ENCODE peak calls at places on chromosomes 16 and 17, in five cellular contexts. One of them, this sample, is unnamed.

GRCh38 chr16:88810166-88810867 is 1.4 kb downstream of the APRT start:
- DNase-seq in astrocyte of the spinal cord: no peak
- DNase-seq in WTC11: no peak
- DNase-seq in nephron progenitor cell: no peak
- DNase-seq in sigmoid colon: no peak
- DNase-seq in this sample: no peak

GRCh38 chr16:67528222-67528869 is at the start of gene RIPOR1:
- DNase-seq in WTC11: peak
- DNase-seq in sigmoid colon: peak
- DNase-seq in astrocyte of the spinal cord: no peak
- DNase-seq in nephron progenitor cell: peak
- DNase-seq in this sample: peak

GRCh38 chr17:61132524-61133025 is 267.1 kb upstream of the TBX2 start:
- DNase-seq in sigmoid colon: no peak
- DNase-seq in nephron progenitor cell: peak
- DNase-seq in WTC11: no peak
- DNase-seq in astrocyte of the spinal cord: no peak
- DNase-seq in this sample: no peak

GRCh38 chr16:57039148-57039812 is 49.9 kb downstream of the NLRC5 start:
- DNase-seq in nephron progenitor cell: no peak
- DNase-seq in sigmoid colon: no peak
- DNase-seq in astrocyte of the spinal cord: peak
- DNase-seq in WTC11: no peak
- DNase-seq in this sample: no peak

GRCh38 chr17:68198931-68199836 is 48.7 kb upstream of the AMZ2 start:
- DNase-seq in astrocyte of the spinal cord: peak
- DNase-seq in WTC11: peak
- DNase-seq in sigmoid colon: no peak
- DNase-seq in nephron progenitor cell: peak
- DNase-seq in this sample: no peak

GRCh38 chr17:68383443-68384321 is 73.6 kb downstream of the WIPI1 start:
- DNase-seq in WTC11: no peak
- DNase-seq in sigmoid colon: peak
- DNase-seq in nephron progenitor cell: no peak
- DNase-seq in astrocyte of the spinal cord: peak
- DNase-seq in this sample: no peak

GRCh38 chr17:32852811-32853210 is 24.1 kb downstream of the MYO1D start:
- DNase-seq in nephron progenitor cell: no peak
- DNase-seq in WTC11: no peak
- DNase-seq in astrocyte of the spinal cord: no peak
- DNase-seq in sigmoid colon: no peak
- DNase-seq in this sample: no peak

GRCh38 chr17:64212122-64212521 is 50.9 kb downstream of the TEX2 start:
- DNase-seq in astrocyte of the spinal cord: peak
- DNase-seq in WTC11: no peak
- DNase-seq in sigmoid colon: no peak
- DNase-seq in nephron progenitor cell: no peak
- DNase-seq in this sample: no peak

GRCh38 chr17:75405365-75406221 is at the start of gene GRB2:
- DNase-seq in WTC11: peak
- DNase-seq in sigmoid colon: peak
- DNase-seq in nephron progenitor cell: peak
- DNase-seq in astrocyte of the spinal cord: peak
- DNase-seq in this sample: peak

GRCh38 chr17:45131616-45132301 is 556 bp downstream of the PLCD3 start:
- DNase-seq in WTC11: peak
- DNase-seq in astrocyte of the spinal cord: no peak
- DNase-seq in nephron progenitor cell: peak
- DNase-seq in sigmoid colon: peak
- DNase-seq in this sample: peak

GRCh38 chr17:8284126-8284525 is 4.3 kb upstream of the RANGRF start:
- DNase-seq in WTC11: no peak
- DNase-seq in sigmoid colon: no peak
- DNase-seq in astrocyte of the spinal cord: no peak
- DNase-seq in nephron progenitor cell: no peak
- DNase-seq in this sample: no peak

GRCh38 chr16:47711809-47712208 is 250.7 kb downstream of the PHKB start:
- DNase-seq in sigmoid colon: no peak
- DNase-seq in nephron progenitor cell: no peak
- DNase-seq in WTC11: no peak
- DNase-seq in astrocyte of the spinal cord: no peak
- DNase-seq in this sample: no peak

GRCh38 chr17:82076785-82077591 is 11.4 kb upstream of the DUS1L start:
- DNase-seq in WTC11: no peak
- DNase-seq in astrocyte of the spinal cord: no peak
- DNase-seq in nephron progenitor cell: peak
- DNase-seq in sigmoid colon: no peak
- DNase-seq in this sample: no peak

GRCh38 chr17:43830510-43831145 is 2.3 kb downstream of the MPP3 start:
- DNase-seq in nephron progenitor cell: no peak
- DNase-seq in WTC11: no peak
- DNase-seq in astrocyte of the spinal cord: no peak
- DNase-seq in sigmoid colon: no peak
- DNase-seq in this sample: no peak

GRCh38 chr16:23124315-23124714 is 24.9 kb downstream of the USP31 start:
- DNase-seq in nephron progenitor cell: no peak
- DNase-seq in sigmoid colon: peak
- DNase-seq in WTC11: no peak
- DNase-seq in astrocyte of the spinal cord: peak
- DNase-seq in this sample: no peak

GRCh38 chr16:3841729-3842508 is 38.6 kb downstream of the CREBBP start:
- DNase-seq in astrocyte of the spinal cord: no peak
- DNase-seq in nephron progenitor cell: no peak
- DNase-seq in sigmoid colon: no peak
- DNase-seq in WTC11: no peak
- DNase-seq in this sample: no peak

GRCh38 chr16:3837851-3838564 is 42.5 kb downstream of the CREBBP start:
- DNase-seq in nephron progenitor cell: no peak
- DNase-seq in astrocyte of the spinal cord: no peak
- DNase-seq in sigmoid colon: no peak
- DNase-seq in WTC11: no peak
- DNase-seq in this sample: no peak

GRCh38 chr16:3838600-3839401 is 41.7 kb downstream of the CREBBP start:
- DNase-seq in astrocyte of the spinal cord: no peak
- DNase-seq in WTC11: no peak
- DNase-seq in nephron progenitor cell: no peak
- DNase-seq in sigmoid colon: no peak
- DNase-seq in this sample: no peak

GRCh38 chr16:3836641-3837040 is 43.9 kb downstream of the CREBBP start:
- DNase-seq in WTC11: no peak
- DNase-seq in sigmoid colon: no peak
- DNase-seq in nephron progenitor cell: no peak
- DNase-seq in astrocyte of the spinal cord: no peak
- DNase-seq in this sample: no peak

GRCh38 chr16:3839402-3840184 is 40.9 kb downstream of the CREBBP start:
- DNase-seq in WTC11: no peak
- DNase-seq in astrocyte of the spinal cord: no peak
- DNase-seq in nephron progenitor cell: no peak
- DNase-seq in sigmoid colon: no peak
- DNase-seq in this sample: no peak
- TF ChIP-seq CTCF in WTC11: no peak
- TF ChIP-seq CTCF in astrocyte of the spinal cord: no peak
- TF ChIP-seq CTCF in nephron progenitor cell: no peak
- TF ChIP-seq CTCF in sigmoid colon: no peak
- TF ChIP-seq CTCF in this sample: no peak

GRCh38 chr17:50364715-50365114 is 8.3 kb downstream of the MRPL27 start:
- DNase-seq in WTC11: no peak
- DNase-seq in sigmoid colon: peak
- DNase-seq in nephron progenitor cell: peak
- DNase-seq in astrocyte of the spinal cord: peak
- DNase-seq in this sample: no peak
- TF ChIP-seq CTCF in WTC11: no peak
- TF ChIP-seq CTCF in sigmoid colon: no peak
- TF ChIP-seq CTCF in nephron progenitor cell: no peak
- TF ChIP-seq CTCF in astrocyte of the spinal cord: peak
- TF ChIP-seq CTCF in this sample: no peak

DNA sequence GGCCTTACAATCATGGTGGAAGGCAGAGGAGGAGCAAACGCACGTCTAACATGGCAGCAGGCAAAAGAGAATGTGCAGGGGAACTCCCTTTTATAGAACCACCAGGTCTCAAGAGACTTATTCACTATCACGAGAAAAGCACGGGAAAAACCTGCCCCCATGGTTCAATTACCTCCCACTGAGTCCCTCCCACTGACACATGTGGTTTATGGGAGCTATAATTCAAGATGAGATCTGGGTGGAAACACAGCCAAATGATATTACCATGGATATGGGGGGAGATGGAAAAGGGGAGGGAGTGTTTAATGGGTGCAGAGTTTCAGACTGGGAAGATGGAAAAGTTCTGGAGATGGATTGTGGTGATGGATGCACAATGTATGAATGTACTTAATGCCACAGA is 23.0 kb downstream of the TEKT5 start:
- DNase-seq in sigmoid colon: no peak
- DNase-seq in WTC11: no peak
- DNase-seq in astrocyte of the spinal cord: no peak
- DNase-seq in nephron progenitor cell: no peak
- DNase-seq in this sample: no peak
- TF ChIP-seq CTCF in sigmoid colon: no peak
- TF ChIP-seq CTCF in WTC11: no peak
- TF ChIP-seq CTCF in astrocyte of the spinal cord: no peak
- TF ChIP-seq CTCF in nephron progenitor cell: no peak
- TF ChIP-seq CTCF in this sample: no peak

GRCh38 chr17:48155889-48156670 is 48.5 kb downstream of the SNX11 start:
- DNase-seq in astrocyte of the spinal cord: no peak
- DNase-seq in nephron progenitor cell: peak
- DNase-seq in WTC11: peak
- DNase-seq in sigmoid colon: no peak
- DNase-seq in this sample: no peak

GRCh38 chr17:48150107-48150463 is 42.5 kb downstream of the SNX11 start:
- DNase-seq in astrocyte of the spinal cord: no peak
- DNase-seq in nephron progenitor cell: no peak
- DNase-seq in sigmoid colon: no peak
- DNase-seq in WTC11: no peak
- DNase-seq in this sample: no peak

GRCh38 chr17:48149174-48150106 is 41.9 kb downstream of the SNX11 start:
- DNase-seq in WTC11: peak
- DNase-seq in sigmoid colon: no peak
- DNase-seq in astrocyte of the spinal cord: no peak
- DNase-seq in nephron progenitor cell: peak
- DNase-seq in this sample: no peak

GRCh38 chr17:48150602-48151001 is 43.0 kb downstream of the SNX11 start:
- DNase-seq in WTC11: no peak
- DNase-seq in sigmoid colon: no peak
- DNase-seq in astrocyte of the spinal cord: no peak
- DNase-seq in nephron progenitor cell: no peak
- DNase-seq in this sample: no peak

GRCh38 chr17:48153711-48154642 is 46.4 kb downstream of the SNX11 start:
- DNase-seq in sigmoid colon: no peak
- DNase-seq in WTC11: peak
- DNase-seq in nephron progenitor cell: peak
- DNase-seq in astrocyte of the spinal cord: peak
- DNase-seq in this sample: peak
- TF ChIP-seq CTCF in sigmoid colon: no peak
- TF ChIP-seq CTCF in WTC11: peak
- TF ChIP-seq CTCF in nephron progenitor cell: peak
- TF ChIP-seq CTCF in astrocyte of the spinal cord: peak
- TF ChIP-seq CTCF in this sample: peak

GRCh38 chr17:39244016-39244599 is 18.4 kb upstream of the STAC2 start:
- DNase-seq in sigmoid colon: peak
- DNase-seq in nephron progenitor cell: no peak
- DNase-seq in astrocyte of the spinal cord: no peak
- DNase-seq in WTC11: peak
- DNase-seq in this sample: no peak
- TF ChIP-seq CTCF in sigmoid colon: no peak
- TF ChIP-seq CTCF in nephron progenitor cell: no peak
- TF ChIP-seq CTCF in astrocyte of the spinal cord: no peak
- TF ChIP-seq CTCF in WTC11: no peak
- TF ChIP-seq CTCF in this sample: no peak

GRCh38 chr17:42632949-42633444 is 23.5 kb downstream of the TUBG1 start:
- DNase-seq in astrocyte of the spinal cord: no peak
- DNase-seq in WTC11: no peak
- DNase-seq in sigmoid colon: no peak
- DNase-seq in nephron progenitor cell: no peak
- DNase-seq in this sample: no peak

GRCh38 chr17:42623732-42624596 is 14.5 kb downstream of the TUBG1 start:
- DNase-seq in sigmoid colon: no peak
- DNase-seq in astrocyte of the spinal cord: peak
- DNase-seq in nephron progenitor cell: no peak
- DNase-seq in WTC11: no peak
- DNase-seq in this sample: no peak

GRCh38 chr17:42629420-42630009 is 20.0 kb downstream of the TUBG1 start:
- DNase-seq in sigmoid colon: no peak
- DNase-seq in nephron progenitor cell: no peak
- DNase-seq in astrocyte of the spinal cord: no peak
- DNase-seq in WTC11: no peak
- DNase-seq in this sample: no peak
- TF ChIP-seq CTCF in sigmoid colon: no peak
- TF ChIP-seq CTCF in nephron progenitor cell: no peak
- TF ChIP-seq CTCF in astrocyte of the spinal cord: no peak
- TF ChIP-seq CTCF in WTC11: no peak
- TF ChIP-seq CTCF in this sample: no peak

GRCh38 chr16:83402160-83402794 is 405.5 kb upstream of the HSBP1 start:
- DNase-seq in WTC11: peak
- DNase-seq in astrocyte of the spinal cord: no peak
- DNase-seq in nephron progenitor cell: no peak
- DNase-seq in sigmoid colon: no peak
- DNase-seq in this sample: no peak
- TF ChIP-seq CTCF in WTC11: no peak
- TF ChIP-seq CTCF in astrocyte of the spinal cord: peak
- TF ChIP-seq CTCF in nephron progenitor cell: no peak
- TF ChIP-seq CTCF in sigmoid colon: no peak
- TF ChIP-seq CTCF in this sample: peak

GRCh38 chr16:29664133-29664912 is 1.3 kb downstream of the SPN start:
- DNase-seq in nephron progenitor cell: no peak
- DNase-seq in WTC11: no peak
- DNase-seq in astrocyte of the spinal cord: no peak
- DNase-seq in sigmoid colon: no peak
- DNase-seq in this sample: peak
- TF ChIP-seq CTCF in nephron progenitor cell: no peak
- TF ChIP-seq CTCF in WTC11: no peak
- TF ChIP-seq CTCF in astrocyte of the spinal cord: no peak
- TF ChIP-seq CTCF in sigmoid colon: no peak
- TF ChIP-seq CTCF in this sample: no peak